ENCODE peak calls at places on chromosome 18, in six cellular contexts. One of them, this sample, is unnamed.

GRCh38 chr18:37567061-37567993 is 1.7 kb upstream of the CELF4 start:
- DNase-seq in small intestine: no peak
- DNase-seq in fibroblast of pulmonary artery: no peak
- DNase-seq in AG04450: no peak
- DNase-seq in effector memory CD4-positive, alpha-beta T cell: no peak
- DNase-seq in psoas muscle: no peak
- DNase-seq in this sample: no peak

GRCh38 chr18:24089059-24089458 is 49.8 kb upstream of the CABYR start:
- DNase-seq in small intestine: no peak
- DNase-seq in fibroblast of pulmonary artery: peak; percentile 34
- DNase-seq in AG04450: no peak
- DNase-seq in effector memory CD4-positive, alpha-beta T cell: no peak
- DNase-seq in psoas muscle: no peak
- DNase-seq in this sample: no peak

GRCh38 chr18:59229191-59229590 is 9.2 kb downstream of the GRP start:
- DNase-seq in small intestine: no peak
- DNase-seq in fibroblast of pulmonary artery: no peak
- DNase-seq in AG04450: no peak
- DNase-seq in effector memory CD4-positive, alpha-beta T cell: no peak
- DNase-seq in psoas muscle: no peak
- DNase-seq in this sample: no peak

GRCh38 chr18:57141208-57142129 is 5.4 kb upstream of the BOD1L2 start:
- DNase-seq in small intestine: peak; percentile 98
- DNase-seq in fibroblast of pulmonary artery: no peak
- DNase-seq in AG04450: no peak
- DNase-seq in effector memory CD4-positive, alpha-beta T cell: no peak
- DNase-seq in psoas muscle: no peak
- DNase-seq in this sample: no peak

GRCh38 chr18:77022116-77022515 is 110.5 kb downstream of the MBP start:
- DNase-seq in small intestine: no peak
- DNase-seq in fibroblast of pulmonary artery: no peak
- DNase-seq in AG04450: no peak
- DNase-seq in effector memory CD4-positive, alpha-beta T cell: no peak
- DNase-seq in psoas muscle: no peak
- DNase-seq in this sample: no peak

GRCh38 chr18:23852236-23853045 is 162.1 kb upstream of the TTC39C start:
- DNase-seq in small intestine: no peak
- DNase-seq in fibroblast of pulmonary artery: no peak
- DNase-seq in AG04450: no peak
- DNase-seq in effector memory CD4-positive, alpha-beta T cell: no peak
- DNase-seq in psoas muscle: no peak
- DNase-seq in this sample: no peak

GRCh38 chr18:66048404-66048803 is 297.6 kb downstream of the CDH7 start:
- DNase-seq in small intestine: no peak
- DNase-seq in fibroblast of pulmonary artery: no peak
- DNase-seq in AG04450: no peak
- DNase-seq in effector memory CD4-positive, alpha-beta T cell: no peak
- DNase-seq in psoas muscle: no peak
- DNase-seq in this sample: peak; percentile 5

GRCh38 chr18:24741961-24742738 is 281.7 kb downstream of the HRH4 start:
- DNase-seq in small intestine: no peak
- DNase-seq in fibroblast of pulmonary artery: no peak
- DNase-seq in AG04450: no peak
- DNase-seq in effector memory CD4-positive, alpha-beta T cell: no peak
- DNase-seq in psoas muscle: no peak
- DNase-seq in this sample: no peak

GRCh38 chr18:57915241-57915640 is 112.1 kb upstream of the ATP8B1 start:
- DNase-seq in small intestine: no peak
- DNase-seq in fibroblast of pulmonary artery: no peak
- DNase-seq in AG04450: peak; percentile 75
- DNase-seq in effector memory CD4-positive, alpha-beta T cell: no peak
- DNase-seq in psoas muscle: no peak
- DNase-seq in this sample: no peak

GRCh38 chr18:11661430-11661829 is 27.6 kb upstream of the GNAL start:
- DNase-seq in small intestine: no peak
- DNase-seq in fibroblast of pulmonary artery: peak; percentile 7
- DNase-seq in AG04450: no peak
- DNase-seq in effector memory CD4-positive, alpha-beta T cell: no peak
- DNase-seq in psoas muscle: no peak
- DNase-seq in this sample: no peak

GRCh38 chr18:55907352-55908045 is 319.5 kb upstream of the TCF4 start:
- DNase-seq in small intestine: no peak
- DNase-seq in fibroblast of pulmonary artery: peak; percentile 13
- DNase-seq in AG04450: no peak
- DNase-seq in effector memory CD4-positive, alpha-beta T cell: no peak
- DNase-seq in psoas muscle: no peak
- DNase-seq in this sample: no peak

GRCh38 chr18:70380915-70381896 is 92.4 kb downstream of the SOCS6 start:
- DNase-seq in small intestine: peak; percentile 94
- DNase-seq in fibroblast of pulmonary artery: no peak
- DNase-seq in AG04450: no peak
- DNase-seq in effector memory CD4-positive, alpha-beta T cell: no peak
- DNase-seq in psoas muscle: no peak
- DNase-seq in this sample: no peak

GRCh38 chr18:58484989-58485962 is 143.6 kb downstream of the ALPK2 start:
- DNase-seq in small intestine: peak; percentile 39
- DNase-seq in fibroblast of pulmonary artery: no peak
- DNase-seq in AG04450: no peak
- DNase-seq in effector memory CD4-positive, alpha-beta T cell: no peak
- DNase-seq in psoas muscle: no peak
- DNase-seq in this sample: no peak

GRCh38 chr18:44938396-44939036 is 257.8 kb downstream of the SETBP1 start:
- DNase-seq in small intestine: peak; percentile 90
- DNase-seq in fibroblast of pulmonary artery: no peak
- DNase-seq in AG04450: no peak
- DNase-seq in effector memory CD4-positive, alpha-beta T cell: no peak
- DNase-seq in psoas muscle: no peak
- DNase-seq in this sample: no peak

GRCh38 chr18:50338676-50339075 is 36.2 kb upstream of the SKA1 start:
- DNase-seq in small intestine: no peak
- DNase-seq in fibroblast of pulmonary artery: no peak
- DNase-seq in AG04450: no peak
- DNase-seq in effector memory CD4-positive, alpha-beta T cell: no peak
- DNase-seq in psoas muscle: no peak
- DNase-seq in this sample: no peak

GRCh38 chr18:52582061-52582460 is 242.1 kb downstream of the DCC start:
- DNase-seq in small intestine: no peak
- DNase-seq in fibroblast of pulmonary artery: no peak
- DNase-seq in AG04450: no peak
- DNase-seq in effector memory CD4-positive, alpha-beta T cell: no peak
- DNase-seq in psoas muscle: no peak
- DNase-seq in this sample: no peak

GRCh38 chr18:61833387-61833786 is 59.4 kb downstream of the RNF152 start:
- DNase-seq in small intestine: no peak
- DNase-seq in fibroblast of pulmonary artery: peak; percentile 70
- DNase-seq in AG04450: no peak
- DNase-seq in effector memory CD4-positive, alpha-beta T cell: no peak
- DNase-seq in psoas muscle: no peak
- DNase-seq in this sample: no peak

GRCh38 chr18:23311346-23312103 is 141.6 kb upstream of the RIOK3 start:
- DNase-seq in small intestine: no peak
- DNase-seq in fibroblast of pulmonary artery: peak; percentile 96
- DNase-seq in AG04450: peak; percentile 76
- DNase-seq in effector memory CD4-positive, alpha-beta T cell: no peak
- DNase-seq in psoas muscle: peak; percentile 66
- DNase-seq in this sample: peak; percentile 87

GRCh38 chr18:54774423-54774822 is 53.9 kb upstream of the RAB27B start:
- DNase-seq in small intestine: no peak
- DNase-seq in fibroblast of pulmonary artery: peak; percentile 15
- DNase-seq in AG04450: no peak
- DNase-seq in effector memory CD4-positive, alpha-beta T cell: no peak
- DNase-seq in psoas muscle: no peak
- DNase-seq in this sample: no peak

GRCh38 chr18:54775686-54776085 is 52.6 kb upstream of the RAB27B start:
- DNase-seq in small intestine: no peak
- DNase-seq in fibroblast of pulmonary artery: peak; percentile 93
- DNase-seq in AG04450: no peak
- DNase-seq in effector memory CD4-positive, alpha-beta T cell: no peak
- DNase-seq in psoas muscle: no peak
- DNase-seq in this sample: peak; percentile 48

GRCh38 chr18:54776282-54776977 is 51.8 kb upstream of the RAB27B start:
- DNase-seq in small intestine: no peak
- DNase-seq in fibroblast of pulmonary artery: peak; percentile 99
- DNase-seq in AG04450: peak; percentile 93
- DNase-seq in effector memory CD4-positive, alpha-beta T cell: no peak
- DNase-seq in psoas muscle: no peak
- DNase-seq in this sample: peak; percentile 99

GRCh38 chr18:54777118-54777791 is 51.0 kb upstream of the RAB27B start:
- DNase-seq in small intestine: peak; percentile 12
- DNase-seq in fibroblast of pulmonary artery: no peak
- DNase-seq in AG04450: no peak
- DNase-seq in effector memory CD4-positive, alpha-beta T cell: no peak
- DNase-seq in psoas muscle: no peak
- DNase-seq in this sample: no peak

DNA sequence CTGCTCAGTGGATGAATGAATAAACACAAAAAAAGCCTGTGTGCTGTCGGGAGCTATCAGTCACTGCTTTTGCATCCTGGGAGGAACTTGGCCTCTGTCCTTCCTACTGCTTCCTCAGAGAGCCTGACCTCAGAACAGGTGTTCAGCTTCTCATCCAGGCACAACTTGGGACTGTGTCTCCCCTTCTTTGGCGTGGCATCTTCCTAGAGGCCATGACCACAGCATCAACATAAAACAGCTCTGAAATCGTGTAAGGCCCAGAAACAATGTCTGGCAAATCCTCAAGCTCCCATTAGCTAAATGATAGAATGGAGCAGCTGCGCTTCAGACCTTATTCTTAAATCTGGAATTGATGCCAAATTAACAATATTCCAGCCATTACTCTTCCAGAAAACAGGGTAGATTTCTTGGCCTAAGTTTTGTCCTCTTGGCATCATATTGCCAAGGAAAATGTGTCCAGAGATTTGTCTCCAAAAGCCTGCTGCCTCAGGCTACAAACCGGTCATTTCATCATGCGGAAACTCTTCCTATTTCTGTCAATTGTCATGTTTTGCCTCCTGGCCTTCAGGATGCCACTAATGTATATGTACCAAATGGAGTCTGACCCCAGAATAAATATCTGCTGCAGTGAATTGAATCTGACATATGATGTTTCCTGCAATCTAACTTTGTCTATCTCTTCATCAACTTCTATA is 53.2 kb upstream of the RAB27B start:
- DNase-seq in small intestine: no peak
- DNase-seq in fibroblast of pulmonary artery: peak; percentile 17
- DNase-seq in AG04450: no peak
- DNase-seq in effector memory CD4-positive, alpha-beta T cell: no peak
- DNase-seq in psoas muscle: no peak
- DNase-seq in this sample: peak; percentile 63
- H3K4me3 ChIP-seq in small intestine: no peak overlapping the region
- H3K4me3 ChIP-seq in fibroblast of pulmonary artery: no peak overlapping the region
- H3K4me3 ChIP-seq in AG04450: no peak overlapping the region
- H3K4me3 ChIP-seq in effector memory CD4-positive, alpha-beta T cell: no peak overlapping the region
- H3K4me3 ChIP-seq in psoas muscle: no peak overlapping the region
- H3K4me3 ChIP-seq in this sample: no peak overlapping the region

GRCh38 chr18:3411854-3412268 is 38.1 kb upstream of the TGIF1 start:
- DNase-seq in small intestine: peak; percentile 58
- DNase-seq in fibroblast of pulmonary artery: no peak
- DNase-seq in AG04450: no peak
- DNase-seq in effector memory CD4-positive, alpha-beta T cell: no peak
- DNase-seq in psoas muscle: peak; percentile 21
- DNase-seq in this sample: no peak
- H3K4me3 ChIP-seq in small intestine: peak overlapping the region; percentile 42
- H3K4me3 ChIP-seq in fibroblast of pulmonary artery: peak overlapping the region; percentile 28
- H3K4me3 ChIP-seq in AG04450: peak overlapping the region; percentile 37
- H3K4me3 ChIP-seq in effector memory CD4-positive, alpha-beta T cell: peak overlapping the region; percentile 18
- H3K4me3 ChIP-seq in psoas muscle: peak overlapping the region; percentile 35
- H3K4me3 ChIP-seq in this sample: peak overlapping the region; percentile 15

GRCh38 chr18:13217466-13217961 is 1.0 kb upstream of the LDLRAD4 start:
- DNase-seq in small intestine: peak; percentile 70
- DNase-seq in fibroblast of pulmonary artery: peak; percentile 10
- DNase-seq in AG04450: no peak
- DNase-seq in effector memory CD4-positive, alpha-beta T cell: peak; percentile 44
- DNase-seq in psoas muscle: peak; percentile 72
- DNase-seq in this sample: no peak

GRCh38 chr18:13217971-13218375 is 587 bp upstream of the LDLRAD4 start:
- DNase-seq in small intestine: peak; percentile 14
- DNase-seq in fibroblast of pulmonary artery: no peak
- DNase-seq in AG04450: no peak
- DNase-seq in effector memory CD4-positive, alpha-beta T cell: no peak
- DNase-seq in psoas muscle: no peak
- DNase-seq in this sample: no peak

GRCh38 chr18:13216092-13216582 is 2.4 kb upstream of the LDLRAD4 start:
- DNase-seq in small intestine: peak; percentile 97
- DNase-seq in fibroblast of pulmonary artery: peak; percentile 55
- DNase-seq in AG04450: no peak
- DNase-seq in effector memory CD4-positive, alpha-beta T cell: no peak
- DNase-seq in psoas muscle: peak; percentile 56
- DNase-seq in this sample: peak; percentile 14

GRCh38 chr18:13218376-13219011 is at the start of gene LDLRAD4:
- DNase-seq in small intestine: peak; percentile 53
- DNase-seq in fibroblast of pulmonary artery: no peak
- DNase-seq in AG04450: no peak
- DNase-seq in effector memory CD4-positive, alpha-beta T cell: peak; percentile 9
- DNase-seq in psoas muscle: peak; percentile 58
- DNase-seq in this sample: no peak

DNA sequence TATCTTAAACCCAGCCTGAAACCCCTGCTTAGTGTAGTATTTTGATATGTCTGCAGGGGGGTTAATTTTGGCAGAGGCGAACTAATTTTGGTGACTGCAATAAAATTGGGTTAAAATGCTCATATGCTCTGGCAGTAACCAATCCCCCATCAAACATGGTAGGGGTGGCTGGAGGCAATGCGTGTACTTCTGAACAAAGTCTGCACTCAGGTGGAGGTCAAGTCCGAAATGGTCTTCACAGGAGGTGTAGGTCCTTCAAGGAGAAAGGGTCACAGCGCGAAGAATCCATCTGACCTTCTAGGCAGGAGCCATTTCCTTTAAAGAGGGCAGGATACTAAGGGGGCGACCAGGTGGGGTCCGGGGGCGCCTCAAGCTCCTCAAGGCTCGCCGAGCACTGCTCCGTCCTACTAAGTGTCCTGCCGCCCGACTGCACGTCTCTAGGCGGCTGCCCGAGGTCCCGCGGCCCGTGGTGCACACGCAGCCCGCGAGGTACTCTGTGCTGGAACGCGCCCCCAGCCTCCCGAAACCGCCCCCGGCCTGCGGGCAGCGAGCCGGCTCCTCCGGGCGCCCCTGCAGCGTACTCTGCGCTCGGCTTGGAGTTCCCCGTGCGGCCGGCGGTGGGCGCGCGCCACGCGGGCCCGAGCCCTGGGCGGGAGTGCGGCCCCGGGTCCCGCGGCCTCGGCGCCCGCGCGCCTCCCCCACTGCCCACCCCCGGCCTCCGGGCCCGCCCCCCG is 1.7 kb upstream of the LDLRAD4 start:
- DNase-seq in small intestine: peak; percentile 40
- DNase-seq in fibroblast of pulmonary artery: no peak
- DNase-seq in AG04450: no peak
- DNase-seq in effector memory CD4-positive, alpha-beta T cell: no peak
- DNase-seq in psoas muscle: peak; percentile 64
- DNase-seq in this sample: no peak
- H3K4me3 ChIP-seq in small intestine: peak overlapping the region; percentile 91
- H3K4me3 ChIP-seq in fibroblast of pulmonary artery: no peak overlapping the region
- H3K4me3 ChIP-seq in AG04450: no peak overlapping the region
- H3K4me3 ChIP-seq in effector memory CD4-positive, alpha-beta T cell: peak overlapping the region; percentile 81
- H3K4me3 ChIP-seq in psoas muscle: peak overlapping the region; percentile 92
- H3K4me3 ChIP-seq in this sample: peak overlapping the region; percentile 46

DNA sequence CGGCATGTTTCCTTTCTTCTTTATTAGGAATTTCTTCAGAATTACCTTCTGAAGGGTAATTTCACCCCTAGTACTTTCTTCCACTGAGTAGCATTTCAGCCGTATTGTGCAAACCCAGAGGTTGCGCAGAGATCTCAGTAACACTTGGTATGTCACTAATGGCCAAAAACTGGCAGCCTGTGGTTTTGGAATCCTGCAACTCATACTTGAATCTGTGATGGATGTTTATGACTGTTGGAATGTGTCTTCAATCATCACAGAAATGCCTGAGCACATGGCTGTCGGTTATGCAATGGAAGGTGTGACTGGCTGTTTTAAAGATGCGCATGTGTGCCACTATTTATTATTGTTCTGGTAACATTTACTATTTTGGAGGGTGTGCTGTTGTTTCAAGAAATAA is 100.0 kb downstream of the COLEC12 start:
- DNase-seq in small intestine: no peak
- DNase-seq in fibroblast of pulmonary artery: peak; percentile 60
- DNase-seq in AG04450: peak; percentile 73
- DNase-seq in effector memory CD4-positive, alpha-beta T cell: no peak
- DNase-seq in psoas muscle: no peak
- DNase-seq in this sample: no peak
- H3K4me3 ChIP-seq in small intestine: no peak overlapping the region
- H3K4me3 ChIP-seq in fibroblast of pulmonary artery: no peak overlapping the region
- H3K4me3 ChIP-seq in AG04450: no peak overlapping the region
- H3K4me3 ChIP-seq in effector memory CD4-positive, alpha-beta T cell: no peak overlapping the region
- H3K4me3 ChIP-seq in psoas muscle: no peak overlapping the region
- H3K4me3 ChIP-seq in this sample: no peak overlapping the region

This sample was measured in skeletal muscle cell.